ENCODE peak calls at places on chromosomes 5 and 9, in six cellular contexts. W is aorta, Q is A673, A is lower lobe of right lung, Y is GM23248, Z is hepatocyte. V is an unnamed sample. For H3K4me1, the result is how much of the 10 kb centered on the place peaks cover.

GRCh38 chr5:36932056-36932455 is 55.5 kb downstream of the NIPBL start:
- DNase-seq in Y (no peak), Z (no peak), A (no peak), W (no peak), Q (no peak), V (no peak)

GRCh38 chr5:11422342-11422741 is 481.9 kb downstream of the CTNND2 start:
- DNase-seq in Y (no peak), Z (no peak), Q (no peak), W (no peak), A (no peak), V (no peak)

GRCh38 chr5:135116146-135116545 is 82.1 kb upstream of the PITX1 start:
- DNase-seq in A (peak), Q (no peak), Y (no peak), Z (no peak), W (no peak), V (no peak)

GRCh38 chr5:171483453-171484177 is 64.2 kb downstream of the FGF18 start:
- DNase-seq in Z (no peak), Q (no peak), W (peak), Y (peak), A (no peak), V (no peak)

GRCh38 chr5:119355244-119355635 is 579 bp upstream of the TNFAIP8 start:
- DNase-seq in Y (no peak), Q (no peak), Z (peak), A (peak), W (no peak), V (peak)

GRCh38 chr5:35218981-35219380 is 11.3 kb downstream of the PRLR start:
- DNase-seq in Y (no peak), Q (no peak), Z (no peak), W (no peak), A (no peak), V (no peak)

GRCh38 chr9:127684576-127684975 is 22.2 kb upstream of the CFAP157 start:
- DNase-seq in Y (peak), W (no peak), A (no peak), Z (no peak), Q (no peak), V (peak)

GRCh38 chr5:139481580-139482049 is 943 bp downstream of the STING1 start:
- DNase-seq in Z (no peak), W (no peak), A (peak), Y (peak), Q (peak), V (no peak)

GRCh38 chr5:65141487-65141886 is 340.2 kb downstream of the ADAMTS6 start:
- DNase-seq in Y (no peak), W (no peak), Q (peak), A (no peak), Z (no peak), V (no peak)

GRCh38 chr9:98806394-98807069 is 938 bp upstream of the GALNT12 start:
- DNase-seq in Z (no peak), Y (peak), Q (no peak), W (no peak), A (no peak), V (no peak)

GRCh38 chr5:180799902-180800801 is 2.5 kb downstream of the MGAT1 start:
- DNase-seq in A (no peak), Y (peak), Z (no peak), W (no peak), Q (no peak), V (peak)

GRCh38 chr5:31193591-31194457 is at the start of gene CDH6:
- DNase-seq in Q (peak), A (peak), Y (peak), W (peak), Z (peak), V (peak)

GRCh38 chr9:135245482-135246247 is 158.2 kb downstream of the OLFM1 start:
- DNase-seq in W (peak), Y (no peak), A (peak), Q (no peak), Z (no peak), V (no peak)

GRCh38 chr9:89022071-89022721 is 30.9 kb downstream of the S1PR3 start:
- DNase-seq in Q (no peak), A (peak), Y (peak), W (no peak), Z (peak), V (peak)

GRCh38 chr5:171093598-171093997 is 215.4 kb upstream of the TLX3 start:
- DNase-seq in Y (peak), A (no peak), Z (no peak), Q (no peak), W (no peak), V (no peak)

GRCh38 chr9:33109097-33109496 is 32.6 kb upstream of the SMU1 start:
- DNase-seq in Q (no peak), A (no peak), Y (no peak), Z (peak), W (no peak), V (no peak)

GRCh38 chr5:169029661-169030274 is 271.2 kb downstream of the SLIT3 start:
- DNase-seq in Y (peak), W (no peak), A (no peak), Q (no peak), Z (no peak), V (peak)

GRCh38 chr9:114261026-114261425 is 61.9 kb upstream of the ORM1 start:
- DNase-seq in Q (no peak), Y (no peak), W (no peak), A (no peak), Z (no peak), V (peak)

GRCh38 chr9:137724114-137724445 is 105.3 kb downstream of the EHMT1 start:
- DNase-seq in Q (no peak), Z (peak), A (no peak), W (no peak), Y (peak), V (peak)

GRCh38 chr5:37552770-37553719 is 173.9 kb downstream of the WDR70 start:
- DNase-seq in W (no peak), Z (peak), Q (peak), Y (no peak), A (no peak), V (peak)

GRCh38 chr9:99108131-99108530 is 3.2 kb downstream of the TGFBR1 start:
- DNase-seq in A (no peak), Q (no peak), W (no peak), Y (no peak), Z (no peak), V (no peak)

GRCh38 chr5:90366972-90367371 is 42.6 kb downstream of the CETN3 start:
- DNase-seq in A (no peak), Z (no peak), Y (no peak), W (no peak), Q (no peak), V (peak)

GRCh38 chr9:135032868-135033460 is 54.5 kb upstream of the OLFM1 start:
- DNase-seq in Y (no peak), Q (no peak), Z (no peak), W (peak), A (no peak), V (no peak)

GRCh38 chr5:132557425-132557805 is 638 bp downstream of the RAD50 start:
- DNase-seq in W (no peak), Y (peak), Q (peak), A (peak), Z (peak), V (peak)

GRCh38 chr5:113213551-113213971 is 221.2 kb downstream of the TSSK1B start:
- DNase-seq in Q (peak), Z (no peak), A (no peak), Y (no peak), W (no peak), V (no peak)

GRCh38 chr5:35003018-35003957 is 44.5 kb downstream of the AGXT2 start:
- DNase-seq in Z (peak), A (peak), W (peak), Y (peak), Q (peak), V (peak)

GRCh38 chr9:16417101-16417500 is 453.4 kb downstream of the BNC2 start:
- DNase-seq in Z (peak), Q (no peak), A (no peak), W (no peak), Y (peak), V (no peak)

GRCh38 chr5:153809181-153809580 is 229.5 kb downstream of the FAM114A2 start:
- DNase-seq in A (no peak), Y (no peak), W (no peak), Q (no peak), Z (no peak), V (no peak)

GRCh38 chr9:81455826-81456225 is 233.5 kb downstream of the TLE1 start:
- DNase-seq in Y (no peak), W (no peak), A (no peak), Q (no peak), Z (no peak), V (no peak)

GRCh38 chr5:139369181-139369580 is 13.9 kb downstream of the SLC23A1 start:
- DNase-seq in A (no peak), Z (no peak), W (no peak), Q (no peak), Y (peak), V (no peak)

GRCh38 chr9:72907421-72907820 is 45.4 kb downstream of the ALDH1A1 start:
- DNase-seq in Z (no peak), A (no peak), Q (no peak), W (no peak), Y (no peak), V (no peak)

GRCh38 chr5:66442951-66443445 is 153.2 kb upstream of the MAST4 start:
- DNase-seq in Y (peak), Z (no peak), W (no peak), A (no peak), Q (no peak), V (peak)

GRCh38 chr5:12100542-12100941 is 196.3 kb upstream of the CTNND2 start:
- DNase-seq in A (no peak), Q (no peak), Z (no peak), W (no peak), Y (no peak), V (no peak)

GRCh38 chr5:142275496-142275895 is 49.3 kb downstream of the SPRY4 start:
- DNase-seq in Y (no peak), Q (no peak), W (no peak), A (no peak), Z (no peak), V (no peak)

GRCh38 chr5:67058998-67059746 is 137.4 kb downstream of the CD180 start:
- DNase-seq in Z (no peak), W (no peak), Y (peak), A (no peak), Q (no peak), V (peak)

GRCh38 chr9:18437315-18438200 is 36.4 kb upstream of the ADAMTSL1 start:
- DNase-seq in Y (peak), W (peak), Q (no peak), A (no peak), Z (peak), V (peak)

GRCh38 chr5:141940695-141941271 is 17.1 kb downstream of the DELE1 start:
- DNase-seq in Y (peak), A (no peak), W (no peak), Z (no peak), Q (no peak), V (no peak)

GRCh38 chr9:105243015-105243686 is 1.3 kb upstream of the SLC44A1 start:
- DNase-seq in Q (no peak), Z (no peak), Y (peak), A (no peak), W (no peak), V (peak)

GRCh38 chr9:134632329-134632728 is 9.3 kb upstream of the COL5A1 start:
- DNase-seq in A (peak), W (peak), Z (no peak), Y (no peak), Q (no peak), V (no peak)

GRCh38 chr5:149408252-149409099 is 29.4 kb upstream of the IL17B start:
- DNase-seq in Y (no peak), W (peak), A (no peak), Q (no peak), Z (no peak), V (no peak)

GRCh38 chr5:149406979-149407306 is 27.9 kb upstream of the IL17B start:
- DNase-seq in W (no peak), Z (no peak), Q (no peak), A (no peak), Y (no peak), V (no peak)

GRCh38 chr5:149409268-149409948 is 30.3 kb upstream of the IL17B start:
- DNase-seq in W (peak), Z (no peak), A (no peak), Y (no peak), Q (no peak), V (peak)

GRCh38 chr5:149406203-149406978 is 27.3 kb upstream of the IL17B start:
- DNase-seq in Y (peak), A (no peak), W (peak), Z (no peak), Q (peak), V (no peak)

GRCh38 chr5:149407331-149408251 is 28.5 kb upstream of the IL17B start:
- DNase-seq in Z (peak), A (no peak), Y (peak), W (peak), Q (no peak), V (no peak)
- H3K4me1 ChIP-seq in Z (under half), A (under half), Y (half or more), W (under half), Q (under half), V (under half)

GRCh38 chr5:74538206-74538661 is 102.3 kb downstream of the ENC1 start:
- DNase-seq in A (peak), W (no peak), Y (peak), Z (peak), Q (no peak), V (peak)

GRCh38 chr5:74542477-74542876 is 98.1 kb downstream of the ENC1 start:
- DNase-seq in Q (no peak), W (no peak), Z (no peak), Y (peak), A (no peak), V (peak)

GRCh38 chr5:74541381-74541781 is 99.1 kb downstream of the ENC1 start:
- DNase-seq in A (no peak), W (no peak), Y (peak), Q (peak), Z (no peak), V (no peak)

GRCh38 chr5:74540582-74540981 is 99.9 kb downstream of the ENC1 start:
- DNase-seq in Y (no peak), Q (no peak), W (no peak), A (no peak), Z (no peak), V (peak)

DNA sequence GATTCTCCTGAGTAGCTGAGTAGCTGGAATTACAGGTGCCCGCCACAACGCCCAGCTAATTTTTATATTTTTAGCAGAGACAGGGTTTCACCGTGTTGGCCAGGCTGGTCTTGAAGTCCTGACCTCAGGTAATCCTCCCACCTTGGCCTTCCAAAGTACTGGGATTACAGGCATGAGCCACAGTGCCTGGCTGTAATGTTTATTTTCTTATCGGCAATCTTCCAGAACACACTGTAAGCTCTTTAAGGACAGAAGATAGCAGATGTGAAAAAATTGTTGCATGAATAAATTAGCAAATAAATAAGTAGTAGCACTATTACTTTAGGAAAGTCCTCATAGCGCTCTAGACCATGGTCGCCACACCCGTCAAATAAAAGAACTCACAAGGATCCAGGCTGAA is 100.5 kb downstream of the ENC1 start:
- DNase-seq in Z (no peak), Y (no peak), A (no peak), W (no peak), Q (no peak), V (no peak)
- H3K4me1 ChIP-seq in Z (under half), Y (under half), A (under half), W (under half), Q (half or more), V (under half)

DNA sequence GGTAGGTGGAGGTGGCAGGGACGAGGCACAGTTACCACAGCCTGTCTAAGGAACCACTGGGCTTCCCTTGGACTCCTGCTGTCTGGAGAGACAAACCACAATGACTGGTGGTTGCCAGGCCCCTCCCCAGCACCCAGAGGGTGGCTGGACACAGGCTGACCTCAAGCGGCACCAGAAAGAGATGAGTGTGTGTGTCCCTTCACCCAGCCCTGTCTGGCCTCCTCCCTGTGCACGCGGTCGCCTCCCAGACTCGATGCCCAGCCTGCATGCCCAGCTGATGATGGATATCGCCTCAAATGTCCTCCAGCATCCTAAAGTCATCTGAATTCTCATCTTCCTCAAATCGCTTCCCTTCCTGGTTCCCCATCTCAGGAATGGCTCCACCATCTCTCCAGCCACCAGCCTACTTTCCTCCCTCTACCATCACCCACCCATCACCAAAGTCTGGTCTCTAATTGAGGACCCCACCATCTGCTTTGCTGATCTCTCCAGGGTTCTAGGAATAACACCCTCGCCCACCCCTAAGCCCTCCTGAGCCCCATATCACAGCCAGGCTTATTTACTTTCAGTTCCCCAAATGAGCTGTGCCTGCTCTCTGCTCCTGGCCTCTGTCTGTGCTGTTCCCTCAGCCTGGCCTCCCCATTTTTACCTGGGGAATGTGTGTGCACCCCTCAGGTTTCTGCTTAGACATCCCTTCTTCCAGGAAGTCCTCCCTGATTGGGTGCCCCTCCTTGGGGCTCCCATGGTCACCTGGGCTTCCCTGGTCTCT is 52.5 kb upstream of the GGTA1 start:
- DNase-seq in Y (peak), A (no peak), Q (no peak), W (no peak), Z (no peak), V (no peak)
- H3K4me1 ChIP-seq in Y (under half), A (under half), Q (under half), W (under half), Z (under half), V (under half)

DNA sequence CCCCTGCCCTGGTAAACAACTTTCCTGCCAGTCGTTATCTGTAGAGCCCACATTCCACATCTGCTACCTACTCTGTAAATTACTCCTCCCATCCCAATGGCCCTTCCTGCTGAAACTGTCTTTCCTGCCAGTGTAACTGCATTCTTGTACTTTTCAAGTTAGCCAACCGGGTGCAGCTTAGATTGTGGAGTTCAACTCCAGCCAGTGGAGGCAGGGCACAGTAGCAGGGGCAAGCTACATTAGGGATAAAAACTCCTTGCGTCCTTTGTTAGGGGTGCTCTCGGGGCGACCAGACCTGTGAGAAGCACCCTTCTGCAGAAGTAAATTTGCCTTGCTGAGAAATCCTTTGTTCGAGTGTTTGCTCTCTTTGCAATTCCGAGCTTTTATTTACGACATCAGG is 639.0 kb upstream of the TYRP1 start:
- DNase-seq in Y (no peak), W (no peak), A (no peak), Z (peak), Q (no peak), V (peak)
- H3K4me1 ChIP-seq in Y (under half), W (under half), A (under half), Z (under half), Q (under half), V (under half)

GRCh38 chr5:88470746-88471145 is 202.1 kb upstream of the TMEM161B start:
- DNase-seq in W (no peak), Y (no peak), Q (no peak), Z (peak), A (no peak), V (no peak)
- H3K4me1 ChIP-seq in W (under half), Y (under half), Q (under half), Z (under half), A (under half), V (under half)

GRCh38 chr5:178280631-178281030 is 48.0 kb upstream of the PHYKPL start:
- DNase-seq in Y (no peak), Z (no peak), Q (no peak), W (peak), A (peak), V (no peak)

GRCh38 chr5:178281321-178281720 is 48.7 kb upstream of the PHYKPL start:
- DNase-seq in Q (no peak), W (peak), A (peak), Z (no peak), Y (no peak), V (no peak)

GRCh38 chr5:178283520-178283919 is 50.9 kb upstream of the PHYKPL start:
- DNase-seq in A (no peak), Y (no peak), W (no peak), Z (no peak), Q (no peak), V (no peak)

GRCh38 chr5:178284095-178284675 is 51.6 kb upstream of the PHYKPL start:
- DNase-seq in Q (peak), Y (no peak), W (no peak), Z (no peak), A (no peak), V (peak)

DNA sequence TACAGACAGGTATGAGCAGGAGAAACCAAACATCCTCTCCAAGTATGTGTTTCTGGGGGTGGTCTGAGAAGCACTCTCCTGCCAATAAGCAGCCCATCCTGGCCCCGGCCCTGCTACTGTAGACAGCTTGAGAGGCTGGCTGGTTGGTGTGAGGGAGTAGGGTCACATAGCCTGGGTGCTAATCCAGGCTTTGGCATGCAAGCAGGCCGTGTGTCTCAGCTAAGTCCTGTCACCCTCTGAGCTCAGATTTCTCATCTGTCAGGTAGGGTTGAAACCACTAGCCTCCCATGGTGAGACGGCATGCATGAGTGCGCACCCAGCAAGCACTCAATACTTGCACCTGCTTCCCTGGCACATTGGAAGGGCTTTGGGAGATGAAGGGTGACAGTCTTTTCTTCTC is 49.8 kb upstream of the PHYKPL start:
- DNase-seq in Y (no peak), W (peak), Z (no peak), A (peak), Q (no peak), V (no peak)
- H3K4me1 ChIP-seq in Y (under half), W (under half), Z (under half), A (under half), Q (under half), V (under half)